ENCODE peak calls at places on chromosomes 3 and 15, in eight cellular contexts. O is IMR-90, H is retinal pigment epithelial cell, Y is heart left ventricle, T is cardiac fibroblast, W is fibroblast of mammary gland, L is HCT116, N is NB4. S is an unnamed sample.

GRCh38 chr15:43100971-43101370 is 4.9 kb downstream of the UBR1 start:
- DNase-seq in H (no peak), L (no peak), O (no peak), W (no peak), Y (no peak), N (no peak), T (no peak), S (no peak)

GRCh38 chr15:55823699-55824098 is 80.7 kb upstream of the PRTG start:
- DNase-seq in L (no peak), W (peak), T (peak), O (peak), H (no peak), N (no peak), Y (no peak), S (peak)

GRCh38 chr3:39147711-39148115 is 5.7 kb downstream of the CSRNP1 start:
- DNase-seq in W (peak), N (peak), T (peak), H (no peak), Y (peak), O (peak), L (no peak), S (peak)

GRCh38 chr3:159378391-159378790 is 576.5 kb downstream of the MFSD1 start:
- DNase-seq in W (no peak), N (no peak), Y (no peak), O (no peak), H (peak), L (no peak), T (no peak), S (peak)

GRCh38 chr3:52339612-52340011 is 23.5 kb downstream of the DNAH1 start:
- DNase-seq in W (peak), H (peak), N (peak), O (peak), Y (no peak), T (peak), L (peak), S (peak)

GRCh38 chr15:29442532-29442931 is 172.9 kb upstream of the NSMCE3 start:
- DNase-seq in O (no peak), W (no peak), T (no peak), H (no peak), N (no peak), L (no peak), Y (no peak), S (no peak)

GRCh38 chr3:136209921-136210320 is 13.8 kb upstream of the MSL2 start:
- DNase-seq in H (no peak), W (no peak), O (peak), T (peak), L (no peak), N (no peak), Y (no peak), S (peak)

GRCh38 chr15:48424076-48424475 is 92.8 kb downstream of the DUT start:
- DNase-seq in Y (no peak), H (no peak), O (peak), N (peak), L (no peak), T (peak), W (no peak), S (no peak)

GRCh38 chr3:148202386-148202785 is 495.3 kb upstream of the AGTR1 start:
- DNase-seq in W (no peak), L (no peak), O (no peak), T (no peak), Y (no peak), N (peak), H (no peak), S (no peak)
- TF ChIP-seq CTCF in W (peak), L (peak), O (no peak), T (peak), Y (no peak), N (no peak), H (peak), S (no peak)

GRCh38 chr3:65060904-65061303 is 373.1 kb upstream of the ADAMTS9 start:
- DNase-seq in L (no peak), Y (no peak), H (no peak), W (no peak), T (no peak), N (no peak), O (no peak), S (no peak)
- TF ChIP-seq CTCF in L (no peak), Y (no peak), H (no peak), W (no peak), T (no peak), N (no peak), O (no peak), S (no peak)

DNA sequence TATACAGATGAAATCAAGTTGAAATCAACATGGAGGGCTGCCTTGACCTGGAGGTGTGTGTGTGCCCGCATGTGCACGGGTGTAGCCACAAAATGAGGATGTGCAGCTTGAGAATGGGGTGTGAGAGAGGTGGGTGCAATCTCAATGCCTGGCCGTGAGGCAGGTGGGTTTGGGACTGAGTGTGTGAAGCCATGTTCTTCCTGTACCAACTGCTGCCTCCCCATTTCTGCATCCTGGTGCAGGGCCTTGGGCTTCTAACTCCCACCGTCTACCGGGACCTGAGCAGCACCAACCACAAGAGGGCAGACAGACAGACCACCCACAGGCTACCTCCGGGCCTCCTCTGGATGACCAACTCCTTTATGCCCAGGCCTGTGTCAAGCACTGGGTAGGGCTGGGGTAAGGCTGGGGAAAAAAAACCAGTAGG is 161.9 kb upstream of the TLE3 start:
- DNase-seq in L (no peak), H (no peak), Y (peak), O (no peak), N (peak), W (no peak), T (no peak), S (no peak)
- TF ChIP-seq CTCF in L (peak), H (peak), Y (no peak), O (no peak), N (peak), W (peak), T (no peak), S (peak)

GRCh38 chr3:43089081-43089480 is 16.8 kb downstream of the POMGNT2 start:
- DNase-seq in H (no peak), Y (no peak), L (no peak), N (no peak), T (no peak), O (no peak), W (no peak), S (no peak)

GRCh38 chr3:43090238-43090637 is 15.6 kb downstream of the POMGNT2 start:
- DNase-seq in O (no peak), L (no peak), H (no peak), Y (no peak), N (no peak), W (no peak), T (no peak), S (no peak)

GRCh38 chr3:43086460-43087165 is 19.3 kb downstream of the POMGNT2 start:
- DNase-seq in H (no peak), N (no peak), Y (no peak), W (no peak), L (no peak), O (peak), T (no peak), S (peak)

GRCh38 chr3:43091481-43091880 is 14.4 kb downstream of the POMGNT2 start:
- DNase-seq in T (no peak), W (no peak), N (no peak), L (no peak), Y (no peak), H (no peak), O (no peak), S (no peak)

DNA sequence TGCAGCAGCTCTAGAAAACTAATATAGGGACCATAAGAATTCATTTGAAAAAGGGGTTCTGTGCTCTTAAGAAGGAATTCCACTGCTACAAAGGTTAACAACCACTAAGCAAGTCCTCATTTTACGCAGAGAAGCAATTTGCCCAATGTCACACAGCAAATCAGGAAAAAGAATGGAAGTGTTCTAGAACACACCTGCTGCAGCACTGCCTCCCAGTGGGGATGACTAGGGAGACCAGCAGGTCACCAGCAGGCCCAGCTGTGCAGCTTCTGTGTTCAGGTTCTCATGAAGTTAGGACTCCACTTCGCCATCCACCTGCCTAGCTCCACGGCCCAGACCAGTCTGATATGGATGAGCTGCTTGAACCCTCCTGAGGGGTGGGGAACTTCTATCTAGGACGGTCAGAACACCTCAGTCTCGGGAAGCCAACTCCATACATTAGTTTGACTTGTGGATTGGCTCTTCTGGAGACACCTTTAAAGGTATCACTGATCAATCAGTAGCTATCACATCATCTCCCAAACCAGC is 18.6 kb downstream of the POMGNT2 start:
- DNase-seq in H (no peak), O (no peak), L (no peak), Y (no peak), N (no peak), T (no peak), W (peak), S (peak)
- TF ChIP-seq CTCF in H (peak), O (no peak), L (peak), Y (no peak), N (no peak), T (no peak), W (peak), S (peak)

S was measured in AG10803.